ENCODE peak calls at places on chromosomes 2 and 18, in four cellular contexts. One of them, this sample, is unnamed.
A peak's percentile ranks its signal among the peaks of the same experiment; 100 is the strongest.

GRCh38 chr2:160460333-160460731 is 33.3 kb downstream of the RBMS1 start:
- DNase-seq in OCI-LY7: no peak
- DNase-seq in iPS-NIHi11: no peak
- DNase-seq in prostate gland: no peak
- DNase-seq in this sample: no peak

GRCh38 chr2:127175406-127175805 is 44.7 kb downstream of the CYP27C1 start:
- DNase-seq in OCI-LY7: no peak
- DNase-seq in prostate gland: no peak
- DNase-seq in iPS-NIHi11: no peak
- DNase-seq in this sample: no peak

GRCh38 chr2:33291278-33292013 is 185.0 kb upstream of the RASGRP3 start:
- DNase-seq in OCI-LY7: no peak
- DNase-seq in iPS-NIHi11: no peak
- DNase-seq in prostate gland: peak; percentile 11
- DNase-seq in this sample: peak; percentile 82

GRCh38 chr2:236169151-236169721 is 1.1 kb upstream of the GBX2 start:
- DNase-seq in OCI-LY7: no peak
- DNase-seq in iPS-NIHi11: no peak
- DNase-seq in prostate gland: no peak
- DNase-seq in this sample: no peak

GRCh38 chr18:58057291-58057965 is 13.4 kb downstream of the NEDD4L start:
- DNase-seq in OCI-LY7: no peak
- DNase-seq in prostate gland: no peak
- DNase-seq in iPS-NIHi11: no peak
- DNase-seq in this sample: no peak

GRCh38 chr2:44479127-44479887 is 117.6 kb downstream of the CAMKMT start:
- DNase-seq in prostate gland: peak; percentile 58
- DNase-seq in OCI-LY7: peak; percentile 83
- DNase-seq in iPS-NIHi11: peak; percentile 82
- DNase-seq in this sample: peak; percentile 36

GRCh38 chr18:49931179-49931578 is 117.8 kb upstream of the ACAA2 start:
- DNase-seq in prostate gland: no peak
- DNase-seq in iPS-NIHi11: no peak
- DNase-seq in OCI-LY7: no peak
- DNase-seq in this sample: no peak

GRCh38 chr2:27902143-27902542 is 11.6 kb downstream of the BABAM2 start:
- DNase-seq in prostate gland: no peak
- DNase-seq in iPS-NIHi11: no peak
- DNase-seq in OCI-LY7: no peak
- DNase-seq in this sample: no peak

GRCh38 chr2:239400000-239400831 is 604 bp downstream of the HDAC4 start:
- DNase-seq in OCI-LY7: peak; percentile 44
- DNase-seq in prostate gland: peak; percentile 27
- DNase-seq in iPS-NIHi11: peak; percentile 74
- DNase-seq in this sample: no peak

GRCh38 chr18:39500320-39500719 is 1934.7 kb upstream of the CELF4 start:
- DNase-seq in OCI-LY7: no peak
- DNase-seq in prostate gland: no peak
- DNase-seq in iPS-NIHi11: no peak
- DNase-seq in this sample: no peak

GRCh38 chr2:5938566-5938896 is 246.3 kb downstream of the SOX11 start:
- DNase-seq in OCI-LY7: no peak
- DNase-seq in prostate gland: peak; percentile 12
- DNase-seq in iPS-NIHi11: peak; percentile 58
- DNase-seq in this sample: peak; percentile 83

GRCh38 chr2:238282861-238283738 is 5.3 kb downstream of the PER2 start:
- DNase-seq in iPS-NIHi11: no peak
- DNase-seq in prostate gland: no peak
- DNase-seq in OCI-LY7: peak; percentile 48
- DNase-seq in this sample: no peak

GRCh38 chr2:37871453-37872191 is 53.5 kb upstream of the RMDN2 start:
- DNase-seq in prostate gland: no peak
- DNase-seq in iPS-NIHi11: no peak
- DNase-seq in OCI-LY7: no peak
- DNase-seq in this sample: no peak

GRCh38 chr2:203450571-203450970 is 84.5 kb downstream of the RAPH1 start:
- DNase-seq in prostate gland: no peak
- DNase-seq in iPS-NIHi11: no peak
- DNase-seq in OCI-LY7: no peak
- DNase-seq in this sample: no peak

GRCh38 chr2:124877065-124877671 is 852.1 kb downstream of the CNTNAP5 start:
- DNase-seq in OCI-LY7: no peak
- DNase-seq in prostate gland: no peak
- DNase-seq in iPS-NIHi11: no peak
- DNase-seq in this sample: no peak

GRCh38 chr2:25331686-25332365 is 9.9 kb downstream of the DNMT3A start:
- DNase-seq in iPS-NIHi11: no peak
- DNase-seq in OCI-LY7: no peak
- DNase-seq in prostate gland: no peak
- DNase-seq in this sample: no peak

GRCh38 chr18:71665131-71665530 is 879.0 kb downstream of the CBLN2 start:
- DNase-seq in OCI-LY7: no peak
- DNase-seq in prostate gland: no peak
- DNase-seq in iPS-NIHi11: no peak
- DNase-seq in this sample: no peak

GRCh38 chr2:43269706-43270105 is 43.3 kb upstream of the ZFP36L2 start:
- DNase-seq in iPS-NIHi11: no peak
- DNase-seq in OCI-LY7: no peak
- DNase-seq in prostate gland: peak; percentile 73
- DNase-seq in this sample: no peak

GRCh38 chr2:28927878-28928277 is 33.4 kb downstream of the WDR43 start:
- DNase-seq in iPS-NIHi11: no peak
- DNase-seq in prostate gland: no peak
- DNase-seq in OCI-LY7: no peak
- DNase-seq in this sample: no peak

GRCh38 chr2:240579771-240580614 is 6.5 kb upstream of the CAPN10 start:
- DNase-seq in prostate gland: no peak
- DNase-seq in iPS-NIHi11: no peak
- DNase-seq in OCI-LY7: peak; percentile 76
- DNase-seq in this sample: no peak

GRCh38 chr2:187310696-187311095 is 137.4 kb downstream of the CALCRL start:
- DNase-seq in iPS-NIHi11: no peak
- DNase-seq in prostate gland: no peak
- DNase-seq in OCI-LY7: no peak
- DNase-seq in this sample: no peak

GRCh38 chr2:55951533-55951932 is 28.0 kb upstream of the EFEMP1 start:
- DNase-seq in iPS-NIHi11: no peak
- DNase-seq in OCI-LY7: no peak
- DNase-seq in prostate gland: no peak
- DNase-seq in this sample: no peak

GRCh38 chr2:77028032-77028600 is 494.1 kb downstream of the LRRTM4 start:
- DNase-seq in OCI-LY7: no peak
- DNase-seq in iPS-NIHi11: no peak
- DNase-seq in prostate gland: no peak
- DNase-seq in this sample: no peak

GRCh38 chr2:105779394-105779793 is 34.7 kb downstream of the NCK2 start:
- DNase-seq in OCI-LY7: no peak
- DNase-seq in iPS-NIHi11: peak; percentile 39
- DNase-seq in prostate gland: no peak
- DNase-seq in this sample: no peak